ENCODE peak calls at places on chromosomes 3 and 15, in four cellular contexts. A is AG10803, O is left lung, P is GM12865. W is an unnamed sample.

GRCh38 chr3:114121996-114122709 is 56.7 kb downstream of the DRD3 start:
- DNase-seq in O (no peak), P (no peak), A (peak; percentile 50), W (no peak)

GRCh38 chr3:55481067-55481917 is 5.8 kb downstream of the WNT5A start:
- DNase-seq in P (no peak), A (peak; percentile 94), O (no peak), W (peak; percentile 83)

GRCh38 chr3:127820221-127820870 is 2.0 kb downstream of the MGLL start:
- DNase-seq in O (no peak), A (peak; percentile 64), P (peak; percentile 44), W (no peak)

GRCh38 chr15:67133738-67134576 is 68.6 kb downstream of the SMAD3 start:
- DNase-seq in A (no peak), P (peak; percentile 88), O (no peak), W (no peak)

GRCh38 chr15:64249842-64250575 is 87.2 kb upstream of the PPIB start:
- DNase-seq in A (peak; percentile 40), O (no peak), P (no peak), W (peak; percentile 5)

GRCh38 chr3:32316319-32316718 is 75.3 kb upstream of the CMTM7 start:
- DNase-seq in P (no peak), O (no peak), A (no peak), W (no peak)

GRCh38 chr3:140206196-140207040 is 271.4 kb downstream of the CLSTN2 start:
- DNase-seq in P (peak; percentile 18), O (no peak), A (peak; percentile 60), W (no peak)

GRCh38 chr3:32307591-32307990 is 69.1 kb downstream of the CMTM8 start:
- DNase-seq in O (no peak), P (no peak), A (no peak), W (no peak)

GRCh38 chr3:188274249-188274915 is 120.4 kb downstream of the LPP start:
- DNase-seq in O (no peak), A (peak; percentile 48), P (no peak), W (no peak)

GRCh38 chr3:52774066-52774713 is 3.2 kb upstream of the ITIH1 start:
- DNase-seq in P (no peak), A (no peak), O (peak; percentile 25), W (no peak)

GRCh38 chr3:37779289-37780152 is 82.2 kb upstream of the CTDSPL start:
- DNase-seq in O (no peak), A (peak; percentile 82), P (peak; percentile 77), W (peak; percentile 64)

GRCh38 chr15:24924621-24925020 is 30.2 kb upstream of the SNRPN start:
- DNase-seq in A (no peak), O (no peak), P (no peak), W (no peak)

GRCh38 chr15:62462721-62463120 is 297.6 kb upstream of the C2CD4B start:
- DNase-seq in A (peak; percentile 70), O (no peak), P (no peak), W (no peak)

GRCh38 chr3:23594897-23595670 is 210.7 kb upstream of the UBE2E1 start:
- DNase-seq in A (peak; percentile 62), P (no peak), O (no peak), W (no peak)

GRCh38 chr3:84836961-84837360 is 121.8 kb upstream of the CADM2 start:
- DNase-seq in A (no peak), O (no peak), P (no peak), W (no peak)

GRCh38 chr3:100603449-100603848 is 6.0 kb upstream of the ADGRG7 start:
- DNase-seq in P (peak; percentile 51), A (peak; percentile 17), O (no peak), W (no peak)

GRCh38 chr3:138007898-138008297 is 2.1 kb upstream of the CLDN18 start:
- DNase-seq in A (no peak), O (no peak), P (no peak), W (no peak)

GRCh38 chr3:29239377-29239776 is 41.5 kb upstream of the RBMS3 start:
- DNase-seq in P (no peak), O (no peak), A (no peak), W (no peak)

GRCh38 chr3:69384379-69384778 is 1.5 kb downstream of the FRMD4B start:
- DNase-seq in O (no peak), P (no peak), A (no peak), W (no peak)

GRCh38 chr3:177037241-177037640 is 160.0 kb downstream of the TBL1XR1 start:
- DNase-seq in P (no peak), A (no peak), O (no peak), W (no peak)

GRCh38 chr3:115086379-115086778 is 60.7 kb downstream of the ZBTB20 start:
- DNase-seq in O (no peak), P (no peak), A (no peak), W (no peak)

GRCh38 chr15:67249830-67250229 is 4.6 kb downstream of the AAGAB start:
- DNase-seq in P (no peak), A (no peak), O (no peak), W (no peak)

GRCh38 chr15:89812126-89812846 is 2.4 kb downstream of the ANPEP start:
- DNase-seq in O (no peak), A (peak; percentile 73), P (no peak), W (no peak)

GRCh38 chr15:73949496-73949895 is 23.2 kb downstream of the LOXL1 start:
- DNase-seq in A (no peak), O (peak; percentile 24), P (no peak), W (no peak)

GRCh38 chr3:144296808-144297207 is 325.2 kb downstream of the DIPK2A start:
- DNase-seq in O (no peak), P (no peak), A (no peak), W (no peak)

GRCh38 chr3:64445318-64446300 is 220.3 kb upstream of the PRICKLE2 start:
- DNase-seq in O (peak; percentile 88), A (peak; percentile 15), P (no peak), W (no peak)

GRCh38 chr3:47035645-47036044 is 56.2 kb downstream of the NBEAL2 start:
- DNase-seq in A (peak; percentile 42), P (no peak), O (no peak), W (no peak)

GRCh38 chr3:57803647-57804081 is 47.6 kb downstream of the SLMAP start:
- DNase-seq in P (no peak), A (peak; percentile 87), O (no peak), W (peak; percentile 68)

GRCh38 chr15:89971592-89971997 is 29.5 kb upstream of the ZNF710 start:
- DNase-seq in P (peak; percentile 78), O (no peak), A (peak; percentile 51), W (peak; percentile 18)

GRCh38 chr3:69938061-69938460 is 61.5 kb upstream of the SAMMSON start:
- DNase-seq in A (no peak), O (no peak), P (no peak), W (no peak)

GRCh38 chr15:80999623-81000036 is 1.1 kb upstream of the TLNRD1 start:
- DNase-seq in P (peak; percentile 84), O (no peak), A (no peak), W (no peak)

GRCh38 chr3:186512570-186513302 is 31.4 kb downstream of the CRYGS start:
- DNase-seq in O (no peak), P (peak; percentile 59), A (no peak), W (no peak)

GRCh38 chr3:186515115-186515514 is 29.1 kb downstream of the CRYGS start:
- DNase-seq in P (peak; percentile 40), A (no peak), O (no peak), W (no peak)

GRCh38 chr3:186511702-186512101 is 32.5 kb downstream of the CRYGS start:
- DNase-seq in A (no peak), O (no peak), P (no peak), W (no peak)

GRCh38 chr3:186516645-186517044 is 27.5 kb downstream of the CRYGS start:
- DNase-seq in P (no peak), O (no peak), A (no peak), W (no peak)

GRCh38 chr3:186514296-186515002 is 29.7 kb downstream of the CRYGS start:
- DNase-seq in O (no peak), P (peak; percentile 41), A (no peak), W (no peak)
- TF ChIP-seq CTCF in O (no peak), P (peak; percentile 49), A (peak; percentile 42), W (peak; percentile 39)

DNA sequence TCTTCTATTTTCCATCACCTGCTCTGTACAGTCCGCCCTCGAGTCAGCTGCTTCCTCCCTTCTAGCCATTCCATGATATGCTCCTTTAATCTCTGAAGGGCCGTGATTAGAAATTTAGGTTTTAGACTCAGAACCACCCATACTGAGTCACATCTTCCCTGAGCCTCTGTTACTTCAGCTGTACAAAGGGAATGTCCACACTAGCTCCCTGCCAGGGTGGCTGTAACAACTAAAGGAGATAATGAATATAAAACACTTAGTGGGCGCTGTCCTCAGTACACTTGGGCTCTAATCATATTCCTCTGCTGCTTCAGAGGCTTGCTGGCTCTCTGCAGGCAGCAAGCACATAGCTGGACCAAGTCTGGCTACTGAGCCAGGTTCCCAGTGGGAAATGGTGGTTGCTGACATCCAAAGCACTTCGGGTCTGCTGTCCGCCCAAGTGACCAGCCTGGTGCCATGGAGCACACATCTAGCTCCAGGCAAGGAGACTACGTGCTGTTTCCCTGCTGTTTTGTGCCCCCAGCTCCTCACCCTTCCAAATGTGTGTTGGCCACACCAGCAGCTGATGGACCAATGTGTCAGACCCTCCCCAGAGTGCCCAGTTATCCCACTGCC is 901 bp upstream of the CHST14 start:
- DNase-seq in A (no peak), O (no peak), P (no peak), W (no peak)
- H3K4me3 ChIP-seq in A (peak overlapping the region; percentile 60), O (peak overlapping the region; percentile 94), P (no peak overlapping the region), W (no peak overlapping the region)

DNA sequence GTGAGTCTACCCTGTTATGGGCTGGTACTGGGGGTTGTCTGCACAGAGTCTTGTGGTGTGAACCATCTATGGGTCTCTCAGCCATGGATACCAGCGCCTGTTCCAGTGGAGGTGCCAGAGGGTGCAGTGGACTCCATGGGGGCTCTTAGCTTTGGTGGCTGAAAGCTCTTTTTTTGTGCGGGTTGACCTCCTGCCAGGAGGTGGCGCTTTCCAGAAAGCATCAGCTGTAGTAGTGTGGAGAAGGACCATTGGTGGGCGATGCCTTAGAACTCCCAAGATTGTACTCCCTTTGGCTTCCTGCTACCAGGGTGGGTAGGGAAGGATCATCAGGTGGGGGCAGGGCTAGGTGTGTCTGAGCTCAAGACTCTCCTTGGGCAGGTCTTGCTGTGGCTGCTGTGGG is 602.6 kb downstream of the RSL24D1 start:
- DNase-seq in O (no peak), A (no peak), P (no peak), W (no peak)
- TF ChIP-seq CTCF in O (no peak), A (no peak), P (no peak), W (no peak)

GRCh38 chr15:49424954-49425353 is 1.9 kb downstream of the FGF7 start:
- DNase-seq in A (no peak), P (no peak), O (no peak), W (no peak)
- H3K4me3 ChIP-seq in A (peak overlapping the region; percentile 78), P (no peak overlapping the region), O (peak overlapping the region; percentile 10), W (peak overlapping the region; percentile 40)

GRCh38 chr15:40938530-40938870 is 9.4 kb downstream of the DLL4 start:
- DNase-seq in A (no peak), O (no peak), P (no peak), W (no peak)

GRCh38 chr15:40937762-40938529 is 8.8 kb downstream of the DLL4 start:
- DNase-seq in P (peak; percentile 37), O (peak; percentile 63), A (peak; percentile 27), W (no peak)

GRCh38 chr15:40934457-40934856 is 5.3 kb downstream of the DLL4 start:
- DNase-seq in P (no peak), A (no peak), O (peak; percentile 43), W (no peak)

GRCh38 chr15:40936234-40936708 is 7.1 kb downstream of the DLL4 start:
- DNase-seq in A (no peak), P (no peak), O (peak; percentile 78), W (no peak)

GRCh38 chr15:40936709-40937666 is 7.8 kb downstream of the DLL4 start:
- DNase-seq in A (no peak), P (peak; percentile 45), O (peak; percentile 56), W (no peak)
- TF ChIP-seq CTCF in A (no peak), P (peak; percentile 17), O (no peak), W (no peak)

W was measured in AG09309.